ENCODE peak calls at places on chromosomes 1 and 21, in four cellular contexts. I, D, G and C are unnamed samples.

GRCh38 chr1:220809187-220809550 is 22.5 kb downstream of the MTARC1 start:
- DNase-seq in G (no peak), D (no peak), I (no peak), C (no peak)

GRCh38 chr1:220374449-220374848 is 102.2 kb upstream of the RAB3GAP2 start:
- DNase-seq in I (no peak), D (no peak), G (no peak), C (no peak)

GRCh38 chr21:16742116-16742515 is 770.7 kb upstream of the CXADR start:
- DNase-seq in G (no peak), D (no peak), I (peak; percentile 20), C (no peak)

GRCh38 chr1:204220217-204220616 is 6.4 kb upstream of the GOLT1A start:
- DNase-seq in I (no peak), D (no peak), G (no peak), C (no peak)

GRCh38 chr1:63794927-63795326 is 21.1 kb downstream of the ROR1 start:
- DNase-seq in I (no peak), G (no peak), D (no peak), C (no peak)

GRCh38 chr1:153150846-153151245 is at the start of gene SPRR2G:
- DNase-seq in I (no peak), G (no peak), D (no peak), C (no peak)

GRCh38 chr1:39089811-39090519 is 63.8 kb downstream of the NDUFS5 start:
- DNase-seq in G (no peak), D (no peak), I (no peak), C (no peak)

GRCh38 chr1:68811806-68812205 is 314.9 kb upstream of the DEPDC1 start:
- DNase-seq in I (no peak), G (no peak), D (no peak), C (no peak)

GRCh38 chr1:227218870-227219578 is 99.3 kb downstream of the CDC42BPA start:
- DNase-seq in D (no peak), G (no peak), I (no peak), C (no peak)

GRCh38 chr21:21200103-21200938 is 202.1 kb downstream of the NCAM2 start:
- DNase-seq in G (no peak), D (no peak), I (peak; percentile 65), C (no peak)

GRCh38 chr1:214513394-214513793 is 38.0 kb downstream of the PTPN14 start:
- DNase-seq in D (no peak), G (no peak), I (no peak), C (no peak)

GRCh38 chr1:66374148-66374547 is 159.8 kb upstream of the SGIP1 start:
- DNase-seq in I (no peak), G (no peak), D (no peak), C (no peak)

DNA sequence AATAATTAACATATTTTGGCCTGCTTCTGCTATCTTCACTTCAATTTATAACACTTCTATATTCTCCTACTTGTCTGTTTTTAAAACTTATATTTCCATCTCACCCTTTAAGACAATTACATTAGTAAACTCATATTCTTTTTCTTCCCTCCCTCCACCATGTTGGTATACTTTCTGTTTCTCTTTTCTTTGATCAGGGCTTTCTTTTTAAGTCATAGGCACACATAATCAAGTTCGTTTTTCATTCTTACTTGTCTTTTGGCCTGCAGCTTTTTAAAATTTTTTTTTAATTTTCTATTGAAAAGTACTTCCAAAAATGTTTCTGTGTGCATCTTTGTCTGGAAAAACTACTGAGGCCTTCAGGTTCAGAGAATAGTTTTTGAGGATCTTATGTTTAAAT is 2.3 kb downstream of the PYHIN1 start:
- DNase-seq in I (no peak), D (no peak), G (no peak), C (no peak)
- H3K27ac ChIP-seq in I (no peak overlapping the region), D (no peak overlapping the region), G (no peak overlapping the region), C (no peak overlapping the region)

DNA sequence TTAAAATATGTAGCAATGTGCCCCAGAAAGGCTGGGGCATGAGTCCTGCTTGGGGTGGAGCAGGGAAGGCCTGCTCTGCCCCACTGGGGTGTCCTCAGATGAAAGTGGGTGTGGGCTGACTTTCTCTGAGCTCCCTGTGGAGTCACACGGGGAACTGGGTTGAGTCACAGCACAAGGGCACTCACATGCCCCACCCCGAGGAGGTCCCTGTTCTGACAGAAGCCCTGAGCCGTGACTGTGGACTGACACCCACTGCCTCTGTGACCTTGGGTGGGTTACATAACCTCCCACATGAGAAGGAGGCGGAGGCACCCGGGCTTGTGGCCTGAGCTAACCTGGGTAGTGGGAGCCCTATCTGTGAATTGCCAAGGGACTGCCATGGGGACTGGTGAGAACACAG is 52.5 kb upstream of the TINAGL1 start:
- DNase-seq in I (peak; percentile 70), G (no peak), D (peak; percentile 48), C (no peak)
- H3K27ac ChIP-seq in I (no peak overlapping the region), G (no peak overlapping the region), D (no peak overlapping the region), C (no peak overlapping the region)

GRCh38 chr1:89907669-89908293 is 86.9 kb downstream of the LRRC8D start:
- DNase-seq in G (no peak), I (no peak), D (no peak), C (no peak)

GRCh38 chr1:89904219-89904980 is 83.6 kb downstream of the LRRC8D start:
- DNase-seq in I (no peak), D (no peak), G (no peak), C (no peak)

GRCh38 chr1:89908294-89908992 is 86.5 kb upstream of the ZNF326 start:
- DNase-seq in D (no peak), I (no peak), G (no peak), C (no peak)

GRCh38 chr1:89905391-89906058 is 84.7 kb downstream of the LRRC8D start:
- DNase-seq in G (no peak), I (no peak), D (no peak), C (no peak)

DNA sequence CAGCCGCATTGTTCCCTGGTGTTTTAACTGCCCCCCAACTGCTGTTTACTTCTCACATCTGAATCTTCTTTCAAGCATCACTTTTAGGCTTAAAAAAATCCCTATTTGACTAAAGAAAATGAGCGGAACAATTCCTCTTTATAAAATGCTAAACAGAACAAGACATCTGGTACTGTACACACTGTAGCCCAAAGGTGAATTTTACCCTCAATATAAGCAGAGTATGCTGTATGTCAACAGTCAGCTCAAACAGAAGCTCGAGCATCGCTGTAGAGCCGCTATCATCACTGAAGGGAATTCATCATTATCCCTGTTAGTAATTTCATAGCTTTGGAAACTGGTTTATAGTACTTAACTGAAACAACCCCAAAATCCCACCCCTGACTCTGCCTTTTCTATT is 85.3 kb downstream of the LRRC8D start:
- DNase-seq in I (no peak), G (no peak), D (no peak), C (no peak)
- H3K27ac ChIP-seq in I (no peak overlapping the region), G (peak overlapping the region; percentile 65), D (peak overlapping the region; percentile 23), C (no peak overlapping the region)

DNA sequence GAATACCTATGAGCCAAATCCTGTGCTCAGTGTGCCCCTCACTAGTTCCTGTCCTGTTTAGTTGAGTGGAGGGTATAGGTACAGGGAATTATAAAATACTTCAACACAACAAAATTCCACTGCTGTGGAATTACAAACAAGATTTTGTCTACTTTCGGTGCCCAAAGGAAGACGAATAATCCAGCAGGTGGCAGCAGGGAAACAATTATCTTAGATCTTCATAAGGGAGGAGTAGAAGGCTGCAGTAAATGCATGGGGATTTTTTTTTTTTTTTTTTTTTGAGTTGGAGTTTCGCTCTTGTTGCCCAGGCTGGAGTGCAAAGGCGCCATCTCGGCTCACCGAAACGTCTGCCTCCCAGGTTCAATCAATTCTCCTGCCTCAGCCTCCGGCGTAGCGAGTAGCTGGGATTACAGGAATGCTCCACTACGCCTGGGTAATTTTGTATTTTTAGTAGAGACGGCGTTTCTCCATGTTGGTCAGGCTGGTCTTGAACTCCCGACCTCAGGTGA is 2.0 kb upstream of the PIP5K1A start:
- DNase-seq in D (no peak), G (no peak), I (peak; percentile 76), C (no peak)
- H3K27ac ChIP-seq in D (peak overlapping the region; percentile 53), G (no peak overlapping the region), I (peak overlapping the region; percentile 20), C (no peak overlapping the region)

GRCh38 chr1:1215881-1216605 is 2.1 kb upstream of the TNFRSF4 start:
- DNase-seq in I (no peak), G (no peak), D (no peak), C (no peak)
- H3K27ac ChIP-seq in I (no peak overlapping the region), G (no peak overlapping the region), D (no peak overlapping the region), C (peak overlapping the region; percentile 43)

DNA sequence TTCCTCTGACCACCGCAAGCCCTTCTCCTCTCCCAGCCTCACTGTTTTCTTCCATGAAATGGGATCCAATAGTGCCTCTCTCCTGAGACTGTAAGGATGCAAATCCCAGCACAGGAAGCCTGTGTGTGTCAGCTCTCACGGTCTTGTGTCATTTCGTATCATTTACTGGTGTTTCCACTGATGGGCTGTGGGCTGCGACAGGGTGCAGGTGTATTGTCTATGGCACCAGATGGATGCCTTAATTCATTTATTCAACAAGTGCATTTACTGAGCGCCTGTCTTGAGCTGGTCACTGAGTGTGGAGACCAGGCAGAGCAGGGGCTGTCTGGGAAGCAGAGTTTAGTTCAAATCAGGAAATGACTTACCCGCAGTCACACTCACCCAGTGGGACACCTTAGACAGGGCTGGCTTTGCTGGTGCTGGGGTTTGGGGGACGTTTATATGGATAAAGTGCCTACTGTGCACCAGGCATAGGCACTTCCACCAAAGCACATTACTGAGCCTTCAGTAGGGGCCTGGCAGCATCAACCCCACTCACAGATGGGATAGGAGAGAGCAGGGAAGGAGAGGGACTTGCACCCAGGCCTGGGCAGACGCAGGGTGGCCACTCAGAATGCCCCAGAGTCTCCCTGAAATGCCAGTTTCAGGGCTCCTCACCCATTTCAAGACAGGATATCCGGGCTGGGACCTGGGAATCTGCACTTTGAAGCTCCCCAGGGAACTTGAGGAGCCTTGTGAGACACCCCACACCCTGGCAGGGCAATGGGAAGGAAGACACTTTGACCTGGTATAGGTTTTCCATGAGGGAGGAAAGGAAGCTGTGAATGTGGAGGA is 398.9 kb downstream of the MATN1 start:
- DNase-seq in G (no peak), I (no peak), D (no peak), C (no peak)
- H3K27ac ChIP-seq in G (no peak overlapping the region), I (no peak overlapping the region), D (no peak overlapping the region), C (no peak overlapping the region)

GRCh38 chr21:42190492-42190875 is 28.5 kb upstream of the ABCG1 start:
- DNase-seq in I (no peak), G (no peak), D (no peak), C (no peak)

GRCh38 chr21:42186591-42186990 is 32.3 kb upstream of the ABCG1 start:
- DNase-seq in I (no peak), D (no peak), G (no peak), C (no peak)

GRCh38 chr21:42187976-42188653 is 30.8 kb upstream of the ABCG1 start:
- DNase-seq in I (peak; percentile 48), G (no peak), D (no peak), C (peak; percentile 72)

GRCh38 chr21:42189860-42190491 is 29.0 kb upstream of the ABCG1 start:
- DNase-seq in I (no peak), D (no peak), G (no peak), C (no peak)

GRCh38 chr21:42188663-42189062 is 30.3 kb upstream of the ABCG1 start:
- DNase-seq in D (no peak), I (no peak), G (no peak), C (no peak)
- H3K27ac ChIP-seq in D (no peak overlapping the region), I (no peak overlapping the region), G (no peak overlapping the region), C (peak overlapping the region; percentile 88)

GRCh38 chr1:201612645-201613044 is 73.7 kb downstream of the NAV1 start:
- DNase-seq in D (no peak), G (no peak), I (no peak), C (no peak)
- H3K27ac ChIP-seq in D (no peak overlapping the region), G (no peak overlapping the region), I (no peak overlapping the region), C (no peak overlapping the region)

GRCh38 chr21:28758042-28758882 is 234.4 kb downstream of the LTN1 start:
- DNase-seq in D (no peak), G (no peak), I (no peak), C (no peak)

GRCh38 chr21:28754862-28755261 is 237.8 kb downstream of the LTN1 start:
- DNase-seq in I (no peak), D (no peak), G (no peak), C (no peak)

GRCh38 chr21:28750565-28750964 is 242.1 kb downstream of the LTN1 start:
- DNase-seq in G (no peak), D (no peak), I (no peak), C (no peak)

GRCh38 chr21:28752131-28752530 is 240.5 kb downstream of the LTN1 start:
- DNase-seq in D (no peak), I (no peak), G (no peak), C (no peak)

GRCh38 chr21:28754127-28754611 is 238.5 kb downstream of the LTN1 start:
- DNase-seq in G (no peak), I (no peak), D (no peak), C (no peak)
- H3K27ac ChIP-seq in G (peak overlapping the region; percentile 33), I (peak overlapping the region; percentile 77), D (peak overlapping the region; percentile 41), C (no peak overlapping the region)